ENCODE peak calls at places on chromosomes 2 and 18, in seven cellular contexts. E is GDM1; X is iPS-NIHi11; Z is ELR; J is stimulated activated naive CD8-positive, alpha-beta T cell treated with anti-CD3 and anti-CD28 coated beads, Interleukin-15, Interleukin-2, amounts not matched to agents 100 U/mL and 50 U/mL, for 24 hours; U is frontal cortex; Y is BE2C. S is an unnamed sample.

GRCh38 chr2:63614983-63615945 is 26.5 kb downstream of the MDH1 start:
- DNase-seq in E (no peak), X (peak; percentile 55), Z (peak; percentile 73), J (no peak), U (no peak), Y (no peak), S (no peak)

GRCh38 chr2:230866704-230867561 is 2.2 kb downstream of the ITM2C start:
- DNase-seq in E (peak; percentile 64), X (no peak), Z (peak; percentile 32), J (peak; percentile 77), U (peak; percentile 54), Y (peak; percentile 71), S (peak; percentile 23)

GRCh38 chr2:102809291-102810189 is 47.7 kb downstream of the TMEM182 start:
- DNase-seq in E (no peak), X (no peak), Z (peak; percentile 33), J (no peak), U (no peak), Y (no peak), S (no peak)

GRCh38 chr2:241061275-241061674 is 40.8 kb downstream of the MTERF4 start:
- DNase-seq in E (no peak), X (no peak), Z (no peak), J (no peak), U (no peak), Y (no peak), S (no peak)

GRCh38 chr2:27078267-27079194 is at the start of gene EMILIN1:
- DNase-seq in E (no peak), X (peak; percentile 40), Z (peak; percentile 76), J (no peak), U (peak; percentile 71), Y (peak; percentile 91), S (no peak)

GRCh38 chr2:81650048-81650971 is 1345.8 kb upstream of the LRRTM1 start:
- DNase-seq in E (no peak), X (no peak), Z (peak; percentile 77), J (no peak), U (no peak), Y (no peak), S (no peak)

GRCh38 chr2:149885468-149885867 is 297.9 kb upstream of the MMADHC start:
- DNase-seq in E (no peak), X (peak; percentile 23), Z (peak; percentile 12), J (no peak), U (no peak), Y (no peak), S (no peak)

GRCh38 chr18:10149768-10150556 is 236.1 kb downstream of the VAPA start:
- DNase-seq in E (no peak), X (no peak), Z (no peak), J (no peak), U (no peak), Y (no peak), S (no peak)

GRCh38 chr2:180322781-180323180 is 315.7 kb upstream of the CWC22 start:
- DNase-seq in E (no peak), X (no peak), Z (peak; percentile 81), J (no peak), U (no peak), Y (no peak), S (no peak)

GRCh38 chr2:72895759-72896281 is 8.6 kb downstream of the SPR start:
- DNase-seq in E (no peak), X (no peak), Z (no peak), J (no peak), U (no peak), Y (no peak), S (no peak)

GRCh38 chr2:152594022-152594712 is 123.1 kb downstream of the PRPF40A start:
- DNase-seq in E (peak; percentile 73), X (no peak), Z (no peak), J (no peak), U (no peak), Y (no peak), S (peak; percentile 8)

GRCh38 chr18:2894841-2895370 is 48.1 kb downstream of the EMILIN2 start:
- DNase-seq in E (no peak), X (no peak), Z (no peak), J (no peak), U (no peak), Y (no peak), S (no peak)

GRCh38 chr2:68853035-68853434 is 18.2 kb downstream of the BMP10 start:
- DNase-seq in E (no peak), X (no peak), Z (peak; percentile 36), J (no peak), U (no peak), Y (no peak), S (no peak)

GRCh38 chr2:51013870-51014526 is 17.9 kb downstream of the NRXN1 start:
- DNase-seq in E (no peak), X (no peak), Z (no peak), J (no peak), U (no peak), Y (no peak), S (no peak)

GRCh38 chr2:120486946-120487345 is 141.0 kb downstream of the INHBB start:
- DNase-seq in E (no peak), X (no peak), Z (peak; percentile 52), J (no peak), U (no peak), Y (no peak), S (no peak)

S was measured in SIG-M5.